ENCODE peak calls at places on chromosomes 13 and 19, in four cellular contexts. N is tibial nerve, Z is thyroid gland, U is body of pancreas. F is an unnamed sample.

GRCh38 chr19:40466219-40467006 is at the start of gene SPTBN4:
- DNase-seq in N (peak; percentile 31), Z (peak; percentile 56), U (peak; percentile 38), F (peak; percentile 90)

GRCh38 chr13:41515491-41516139 is 58.3 kb downstream of the RGCC start:
- DNase-seq in N (no peak), Z (no peak), U (no peak), F (peak; percentile 82)

GRCh38 chr19:13079542-13079986 is 23.1 kb downstream of the LYL1 start:
- DNase-seq in N (no peak), Z (peak; percentile 57), U (no peak), F (no peak)

GRCh38 chr19:42284641-42285341 is 15.7 kb downstream of the CIC start:
- DNase-seq in N (no peak), Z (no peak), U (no peak), F (peak; percentile 90)

GRCh38 chr19:58021541-58022282 is 12.1 kb upstream of the ZSCAN1 start:
- DNase-seq in N (no peak), Z (peak; percentile 80), U (peak; percentile 57), F (peak; percentile 31)

GRCh38 chr13:27658569-27658968 is 36.9 kb downstream of the POLR1D start:
- DNase-seq in N (no peak), Z (no peak), U (no peak), F (no peak)

GRCh38 chr13:67136157-67136556 is 94.0 kb downstream of the PCDH9 start:
- DNase-seq in N (no peak), Z (no peak), U (no peak), F (no peak)

GRCh38 chr13:49455016-49455398 is 10.9 kb downstream of the SETDB2 start:
- DNase-seq in N (no peak), Z (no peak), U (no peak), F (no peak)

GRCh38 chr13:110677731-110678545 is 28.0 kb downstream of the CARS2 start:
- DNase-seq in N (no peak), Z (no peak), U (no peak), F (peak; percentile 56)

GRCh38 chr13:51681037-51681678 is 96.9 kb downstream of the WDFY2 start:
- DNase-seq in N (no peak), Z (no peak), U (no peak), F (no peak)

GRCh38 chr13:25117312-25117711 is 21.4 kb downstream of the PABPC3 start:
- DNase-seq in N (no peak), Z (no peak), U (no peak), F (no peak)

GRCh38 chr13:44259045-44260042 is 114.3 kb upstream of the SERP2 start:
- DNase-seq in N (no peak), Z (no peak), U (no peak), F (peak; percentile 85)

GRCh38 chr13:25462301-25463125 is 90.7 kb downstream of the ATP8A2 start:
- DNase-seq in N (no peak), Z (no peak), U (no peak), F (no peak)

GRCh38 chr19:383922-384800 is 24.8 kb downstream of the C2CD4C start:
- DNase-seq in N (no peak), Z (peak; percentile 50), U (peak; percentile 52), F (no peak)

GRCh38 chr13:107993239-107993948 is 221.9 kb downstream of the LIG4 start:
- DNase-seq in N (no peak), Z (no peak), U (no peak), F (no peak)

GRCh38 chr13:31930901-31931522 is 100.6 kb upstream of the FRY start:
- DNase-seq in N (no peak), Z (no peak), U (no peak), F (no peak)

GRCh38 chr13:49314344-49314882 is 66.7 kb downstream of the CDADC1 start:
- DNase-seq in N (no peak), Z (no peak), U (no peak), F (no peak)

GRCh38 chr19:6593651-6594416 is 2.9 kb upstream of the CD70 start:
- DNase-seq in N (no peak), Z (no peak), U (no peak), F (peak; percentile 4)

GRCh38 chr13:28258401-28258800 is 120.1 kb downstream of the PAN3 start:
- DNase-seq in N (no peak), Z (no peak), U (no peak), F (no peak)

GRCh38 chr13:34748078-34748477 is 194.0 kb upstream of the NBEA start:
- DNase-seq in N (no peak), Z (peak; percentile 66), U (peak; percentile 50), F (no peak)

GRCh38 chr13:42524487-42525034 is 49.4 kb upstream of the TNFSF11 start:
- DNase-seq in N (no peak), Z (no peak), U (no peak), F (no peak)

GRCh38 chr13:45781553-45782326 is 69.8 kb downstream of the SIAH3 start:
- DNase-seq in N (no peak), Z (peak; percentile 95), U (peak; percentile 73), F (peak; percentile 81)

GRCh38 chr13:111630411-111630810 is 310.0 kb downstream of the TEX29 start:
- DNase-seq in N (no peak), Z (no peak), U (no peak), F (no peak)

GRCh38 chr19:38452430-38453366 is 19.2 kb downstream of the RYR1 start:
- DNase-seq in N (no peak), Z (peak; percentile 4), U (peak; percentile 14), F (no peak)

GRCh38 chr13:35179494-35179893 is 237.4 kb downstream of the NBEA start:
- DNase-seq in N (no peak), Z (no peak), U (no peak), F (no peak)

GRCh38 chr19:47269596-47269995 is 5.1 kb upstream of the INAFM1 start:
- DNase-seq in N (no peak), Z (no peak), U (no peak), F (no peak)

GRCh38 chr19:22332924-22333323 is 46.7 kb downstream of the ZNF729 start:
- DNase-seq in N (no peak), Z (no peak), U (no peak), F (no peak)

GRCh38 chr13:30234763-30235162 is 72.6 kb downstream of the KATNAL1 start:
- DNase-seq in N (no peak), Z (no peak), U (no peak), F (no peak)

GRCh38 chr19:2054763-2055162 is 3.7 kb upstream of the MKNK2 start:
- DNase-seq in N (no peak), Z (no peak), U (no peak), F (no peak)

GRCh38 chr13:36212789-36213188 is 1.6 kb downstream of the SOHLH2 start:
- DNase-seq in N (no peak), Z (no peak), U (no peak), F (no peak)

GRCh38 chr13:95842898-95843297 is 166.0 kb downstream of the DNAJC3 start:
- DNase-seq in N (no peak), Z (no peak), U (no peak), F (no peak)

GRCh38 chr19:35127871-35128270 is 7.0 kb downstream of the LGI4 start:
- DNase-seq in N (no peak), Z (no peak), U (no peak), F (no peak)

GRCh38 chr19:35125746-35126623 is 8.9 kb downstream of the LGI4 start:
- DNase-seq in N (no peak), Z (no peak), U (no peak), F (no peak)

GRCh38 chr19:35125270-35125717 is 9.6 kb downstream of the LGI4 start:
- DNase-seq in N (no peak), Z (no peak), U (no peak), F (no peak)

GRCh38 chr19:35128398-35129057 is 6.3 kb downstream of the LGI4 start:
- DNase-seq in N (no peak), Z (no peak), U (no peak), F (no peak)

GRCh38 chr19:35126624-35126959 is 8.3 kb downstream of the LGI4 start:
- DNase-seq in N (no peak), Z (no peak), U (no peak), F (no peak)
- H3K4me3 ChIP-seq in N (peak overlapping the region; percentile 33), Z (no peak overlapping the region), U (no peak overlapping the region), F (no peak overlapping the region)

GRCh38 chr13:105442040-105442439 is 1093.4 kb downstream of the EFNB2 start:
- DNase-seq in N (no peak), Z (peak; percentile 4), U (no peak), F (no peak)
- TF ChIP-seq POLR2A in N (no peak), Z (no peak), U (no peak), F (no peak)

DNA sequence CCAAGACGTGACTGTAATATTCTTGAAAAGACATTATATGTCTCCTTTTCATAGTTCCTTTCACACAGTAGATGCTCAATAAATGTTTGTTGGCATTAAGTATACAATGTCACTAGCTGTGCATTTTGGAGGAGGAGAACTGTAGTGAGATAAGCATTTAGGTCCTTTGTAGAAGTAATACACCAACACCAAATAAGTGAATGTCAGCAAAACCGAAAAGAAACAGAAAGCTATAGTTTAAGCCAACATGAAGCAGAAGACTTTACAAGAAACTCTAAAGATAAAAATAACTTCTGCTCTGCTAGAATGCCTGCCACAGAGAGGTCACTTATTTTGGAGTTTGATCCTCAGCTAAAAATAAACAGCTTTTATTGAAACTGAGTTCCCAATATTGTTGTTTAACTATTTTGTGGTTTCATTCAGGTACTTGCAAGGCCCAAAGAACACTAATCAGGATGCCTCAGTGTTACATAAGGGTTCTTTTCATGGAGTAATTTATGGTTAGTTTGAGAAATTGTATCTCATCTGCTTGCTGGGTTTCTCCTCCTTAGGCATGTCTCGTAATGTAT is 86.2 kb downstream of the STARD13 start:
- DNase-seq in N (no peak), Z (no peak), U (no peak), F (no peak)
- H3K4me3 ChIP-seq in N (no peak overlapping the region), Z (no peak overlapping the region), U (no peak overlapping the region), F (no peak overlapping the region)

DNA sequence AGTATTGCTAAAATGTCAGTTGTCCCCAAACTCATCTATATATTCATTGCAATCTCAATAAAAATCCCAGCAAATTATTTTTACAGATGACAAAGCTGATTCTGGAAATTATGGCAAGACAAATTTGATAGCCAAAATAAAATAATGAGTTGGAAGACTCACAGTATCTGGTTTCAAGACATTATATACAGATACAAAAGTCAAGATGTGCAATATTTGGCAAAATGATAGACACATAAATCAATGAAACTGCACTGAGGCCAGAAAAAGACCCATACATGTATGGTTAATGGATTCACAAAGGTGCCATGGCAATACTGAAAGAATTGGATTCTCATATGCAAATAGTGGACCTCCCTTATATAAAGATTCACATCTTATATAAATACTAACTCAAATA is 24.2 kb downstream of the ZNF45 start:
- DNase-seq in N (no peak), Z (no peak), U (no peak), F (no peak)
- TF ChIP-seq POLR2A in N (no peak), Z (no peak), U (no peak), F (no peak)

GRCh38 chr19:49364083-49364687 is 508 bp downstream of the DKKL1 start:
- DNase-seq in N (no peak), Z (no peak), U (no peak), F (no peak)
- H3K4me3 ChIP-seq in N (no peak overlapping the region), Z (no peak overlapping the region), U (no peak overlapping the region), F (no peak overlapping the region)

GRCh38 chr19:15897738-15898276 is at the start of gene CYP4F2:
- DNase-seq in N (no peak), Z (no peak), U (no peak), F (no peak)
- TF ChIP-seq POLR2A in N (no peak), Z (no peak), U (no peak), F (no peak)

GRCh38 chr19:4089946-4090345 is 23.2 kb upstream of the ZBTB7A start:
- DNase-seq in N (no peak), Z (no peak), U (no peak), F (no peak)
- H3K4me3 ChIP-seq in N (no peak overlapping the region), Z (no peak overlapping the region), U (no peak overlapping the region), F (no peak overlapping the region)

GRCh38 chr19:15452111-15453047 is 2.6 kb upstream of the WIZ start:
- DNase-seq in N (peak; percentile 90), Z (peak; percentile 81), U (peak; percentile 94), F (peak; percentile 97)
- TF ChIP-seq POLR2A in N (peak; percentile 22), Z (no peak), U (peak; percentile 58), F (no peak)

F was measured in lower leg skin.